ENCODE peak calls at places on chromosomes 4 and X, in eight cellular contexts. S is Calu3, N is heart left ventricle, A is cardiac fibroblast, O is GM06990, F is fibroblast of the aortic adventitia, X is AG04450, V is right lobe of liver. Q is an unnamed sample.

GRCh38 chr4:6692806-6693205 is 872 bp upstream of the S100P start:
- DNase-seq in S (peak), N (no peak), A (no peak), O (no peak), F (peak), X (no peak), V (no peak), Q (no peak)

GRCh38 chr4:20358110-20358509 is 106.4 kb downstream of the SLIT2 start:
- DNase-seq in S (no peak), N (no peak), A (no peak), O (no peak), F (no peak), X (no peak), V (no peak), Q (no peak)

GRCh38 chrX:43860646-43861370 is 21.4 kb downstream of the MAOB start:
- DNase-seq in S (peak), N (no peak), A (peak), O (no peak), F (peak), X (no peak), V (no peak), Q (no peak)

GRCh38 chrX:150504399-150505186 is 63.8 kb upstream of the MTM1 start:
- DNase-seq in S (no peak), N (no peak), A (peak), O (no peak), F (peak), X (no peak), V (no peak), Q (no peak)

GRCh38 chr4:52862605-52863236 is 604 bp downstream of the RASL11B start:
- DNase-seq in S (no peak), N (no peak), A (no peak), O (no peak), F (no peak), X (no peak), V (no peak), Q (peak)

GRCh38 chr4:187415227-187415626 is 580.3 kb upstream of the ZFP42 start:
- DNase-seq in S (no peak), N (no peak), A (no peak), O (no peak), F (no peak), X (no peak), V (no peak), Q (no peak)

GRCh38 chrX:45769919-45770582 is 569.4 kb upstream of the DIPK2B start:
- DNase-seq in S (peak), N (peak), A (peak), O (peak), F (peak), X (peak), V (peak), Q (peak)

GRCh38 chr4:121998024-121998423 is 46.2 kb upstream of the TRPC3 start:
- DNase-seq in S (peak), N (no peak), A (no peak), O (no peak), F (no peak), X (no peak), V (no peak), Q (no peak)

GRCh38 chr4:161457906-161458305 is 705.9 kb downstream of the FSTL5 start:
- DNase-seq in S (no peak), N (no peak), A (no peak), O (no peak), F (no peak), X (no peak), V (no peak), Q (no peak)

GRCh38 chr4:4347585-4347984 is 39.3 kb upstream of the NSG1 start:
- DNase-seq in S (no peak), N (no peak), A (no peak), O (no peak), F (no peak), X (no peak), V (no peak), Q (no peak)

GRCh38 chr4:173177232-173177631 is 8.6 kb downstream of the GALNT7 start:
- DNase-seq in S (no peak), N (no peak), A (no peak), O (no peak), F (no peak), X (no peak), V (no peak), Q (no peak)
- TF ChIP-seq CTCF in S (no peak), N (no peak), A (no peak), O (no peak), F (no peak), X (no peak), V (no peak), Q (no peak)

GRCh38 chr4:76982638-76983579 is 33.4 kb downstream of the SEPTIN11 start:
- DNase-seq in S (no peak), N (no peak), A (no peak), O (no peak), F (peak), X (no peak), V (no peak), Q (no peak)
- TF ChIP-seq CTCF in S (no peak), N (no peak), A (peak), O (no peak), F (peak), X (peak), V (no peak), Q (no peak)

GRCh38 chr4:82555279-82555678 is 6.5 kb downstream of the TMEM150C start:
- DNase-seq in S (no peak), N (no peak), A (no peak), O (no peak), F (no peak), X (no peak), V (no peak), Q (no peak)
- TF ChIP-seq CTCF in S (no peak), N (no peak), A (no peak), O (no peak), F (no peak), X (no peak), V (no peak), Q (no peak)

GRCh38 chrX:108163333-108164082 is 71.9 kb downstream of the ATG4A start:
- DNase-seq in S (no peak), N (no peak), A (no peak), O (no peak), F (no peak), X (no peak), V (no peak), Q (no peak)

GRCh38 chrX:108168961-108169740 is 77.6 kb downstream of the ATG4A start:
- DNase-seq in S (no peak), N (no peak), A (no peak), O (no peak), F (no peak), X (no peak), V (no peak), Q (no peak)

GRCh38 chrX:108162265-108162664 is 70.7 kb downstream of the ATG4A start:
- DNase-seq in S (no peak), N (no peak), A (no peak), O (no peak), F (no peak), X (no peak), V (no peak), Q (no peak)

GRCh38 chrX:108167211-108167872 is 75.8 kb downstream of the ATG4A start:
- DNase-seq in S (peak), N (no peak), A (peak), O (no peak), F (peak), X (no peak), V (no peak), Q (no peak)

DNA sequence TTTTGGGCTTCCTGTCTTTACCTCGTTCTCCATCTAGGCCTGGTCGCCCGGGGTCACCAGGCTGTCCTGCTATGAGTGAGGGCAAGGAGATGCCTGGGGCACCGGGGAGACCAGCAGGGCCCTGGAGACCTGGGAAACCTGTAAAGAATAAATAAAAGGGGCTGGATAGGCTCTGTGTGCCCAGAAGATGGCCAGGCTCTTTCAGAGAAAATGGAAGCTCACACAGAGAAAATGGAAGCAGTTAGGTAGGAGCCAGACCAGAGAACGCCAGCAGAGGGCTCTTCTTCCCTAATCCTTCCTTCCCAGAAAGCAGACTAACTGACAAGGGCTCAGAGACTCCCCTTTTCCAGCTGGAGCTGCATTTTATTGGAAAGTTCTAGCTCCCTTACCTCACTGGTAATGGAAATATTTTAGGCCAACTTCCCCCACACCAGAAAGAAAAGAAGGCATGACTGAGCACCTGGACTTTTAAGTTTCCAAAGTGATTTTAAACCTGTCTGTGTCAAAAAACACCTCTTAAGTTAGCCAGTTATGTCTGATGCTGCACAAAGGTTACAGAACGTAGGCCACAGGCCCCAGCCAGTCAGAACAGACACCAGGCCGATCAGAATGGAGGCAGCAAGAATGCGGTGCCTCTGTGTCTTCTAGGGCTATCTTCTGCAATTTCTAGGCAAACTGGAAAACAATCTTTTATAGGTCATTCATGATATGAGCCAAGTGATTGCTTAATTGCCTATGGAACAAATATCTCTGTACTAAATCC is 74.0 kb downstream of the ATG4A start:
- DNase-seq in S (peak), N (no peak), A (peak), O (no peak), F (peak), X (peak), V (no peak), Q (no peak)
- TF ChIP-seq CTCF in S (peak), N (no peak), A (peak), O (peak), F (peak), X (peak), V (peak), Q (no peak)